ENCODE peak calls at places on chromosomes 12 and 14, in five cellular contexts. J is PC-9, I is fibroblast of lung, R is HCT116, B is GM23248. A is an unnamed sample.

GRCh38 chr14:76687611-76688372 is 73.5 kb upstream of the VASH1 start:
- DNase-seq in J (no peak), I (peak; percentile 54), R (no peak), B (no peak), A (no peak)

GRCh38 chr14:90837355-90837754 is 21.1 kb upstream of the TTC7B start:
- DNase-seq in J (no peak), I (peak; percentile 56), R (no peak), B (peak; percentile 54), A (no peak)

GRCh38 chr12:88520436-88520820 is 59.8 kb downstream of the KITLG start:
- DNase-seq in J (no peak), I (peak; percentile 58), R (no peak), B (no peak), A (no peak)

GRCh38 chr12:113138826-113139225 is 3.3 kb upstream of the RASAL1 start:
- DNase-seq in J (no peak), I (no peak), R (no peak), B (no peak), A (no peak)

GRCh38 chr14:90805662-90806548 is 10.3 kb downstream of the TTC7B start:
- DNase-seq in J (no peak), I (peak; percentile 42), R (no peak), B (peak; percentile 69), A (no peak)

GRCh38 chr12:124716208-124717141 is 147.2 kb downstream of the SCARB1 start:
- DNase-seq in J (no peak), I (no peak), R (no peak), B (no peak), A (no peak)

GRCh38 chr12:13631873-13632272 is 349.5 kb downstream of the GRIN2B start:
- DNase-seq in J (no peak), I (no peak), R (no peak), B (no peak), A (no peak)

GRCh38 chr14:97820781-97821180 is 1023.6 kb downstream of the VRK1 start:
- DNase-seq in J (no peak), I (no peak), R (no peak), B (no peak), A (no peak)

GRCh38 chr12:96520767-96521166 is 31.4 kb downstream of the CFAP54 start:
- DNase-seq in J (no peak), I (peak; percentile 29), R (no peak), B (no peak), A (no peak)

GRCh38 chr12:66074561-66074960 is 56.0 kb downstream of the LLPH start:
- DNase-seq in J (no peak), I (peak; percentile 65), R (no peak), B (peak; percentile 11), A (no peak)

GRCh38 chr14:103247169-103247606 is 86.8 kb upstream of the EIF5 start:
- DNase-seq in J (no peak), I (no peak), R (no peak), B (no peak), A (no peak)

GRCh38 chr12:78034025-78034424 is 203.3 kb downstream of the NAV3 start:
- DNase-seq in J (no peak), I (peak; percentile 19), R (no peak), B (peak; percentile 59), A (no peak)

GRCh38 chr14:33685698-33686097 is 265.2 kb downstream of the EGLN3 start:
- DNase-seq in J (no peak), I (no peak), R (no peak), B (no peak), A (no peak)

GRCh38 chr12:31322651-31323248 is 3.2 kb downstream of the SINHCAF start:
- DNase-seq in J (peak; percentile 71), I (peak; percentile 78), R (no peak), B (peak; percentile 21), A (no peak)

GRCh38 chr12:96906849-96907664 is at the start of gene NEDD1:
- DNase-seq in J (peak; percentile 60), I (peak; percentile 76), R (peak; percentile 45), B (peak; percentile 87), A (no peak)

GRCh38 chr14:68884031-68885030 is 91.5 kb upstream of the ZFP36L1 start:
- DNase-seq in J (no peak), I (peak; percentile 95), R (peak; percentile 15), B (peak; percentile 99), A (no peak)

GRCh38 chr12:104589215-104589614 is 132.5 kb downstream of the CHST11 start:
- DNase-seq in J (no peak), I (no peak), R (no peak), B (no peak), A (no peak)

GRCh38 chr14:78022059-78022458 is 148.1 kb upstream of the NRXN3 start:
- DNase-seq in J (peak; percentile 66), I (peak; percentile 58), R (peak; percentile 67), B (peak; percentile 78), A (peak; percentile 18)

GRCh38 chr12:116675339-116676107 is 62.3 kb downstream of the SPRING1 start:
- DNase-seq in J (no peak), I (no peak), R (no peak), B (no peak), A (no peak)

GRCh38 chr12:4910502-4911315 is 1.0 kb downstream of the KCNA1 start:
- DNase-seq in J (no peak), I (no peak), R (no peak), B (peak; percentile 26), A (no peak)

GRCh38 chr12:1108276-1108675 is 117.3 kb downstream of the ERC1 start:
- DNase-seq in J (no peak), I (no peak), R (no peak), B (no peak), A (no peak)

GRCh38 chr14:63972323-63972932 is 119.6 kb downstream of the SYNE2 start:
- DNase-seq in J (no peak), I (no peak), R (no peak), B (no peak), A (no peak)

GRCh38 chr14:74502236-74503019 is 8.9 kb downstream of the ISCA2 start:
- DNase-seq in J (no peak), I (peak; percentile 39), R (no peak), B (peak; percentile 53), A (no peak)

GRCh38 chr12:68784015-68784414 is 24.0 kb upstream of the MDM2 start:
- DNase-seq in J (no peak), I (peak; percentile 27), R (no peak), B (no peak), A (no peak)
- H3K9me3 ChIP-seq in J (no peaks in the 10 kb centered on the region), I (no peaks in the 10 kb centered on the region), R (no peaks in the 10 kb centered on the region), B (no peaks in the 10 kb centered on the region), A (no peaks in the 10 kb centered on the region)

GRCh38 chr14:53954551-53955233 is 1.9 kb downstream of the BMP4 start:
- DNase-seq in J (no peak), I (peak; percentile 45), R (no peak), B (peak; percentile 46), A (no peak)

GRCh38 chr14:53955234-53955556 is 1.4 kb downstream of the BMP4 start:
- DNase-seq in J (no peak), I (no peak), R (no peak), B (no peak), A (no peak)

GRCh38 chr14:53953002-53953827 is 3.4 kb downstream of the BMP4 start:
- DNase-seq in J (peak; percentile 40), I (peak; percentile 80), R (no peak), B (peak; percentile 58), A (no peak)

GRCh38 chr14:53952533-53952932 is 4.1 kb downstream of the BMP4 start:
- DNase-seq in J (no peak), I (no peak), R (no peak), B (no peak), A (no peak)

DNA sequence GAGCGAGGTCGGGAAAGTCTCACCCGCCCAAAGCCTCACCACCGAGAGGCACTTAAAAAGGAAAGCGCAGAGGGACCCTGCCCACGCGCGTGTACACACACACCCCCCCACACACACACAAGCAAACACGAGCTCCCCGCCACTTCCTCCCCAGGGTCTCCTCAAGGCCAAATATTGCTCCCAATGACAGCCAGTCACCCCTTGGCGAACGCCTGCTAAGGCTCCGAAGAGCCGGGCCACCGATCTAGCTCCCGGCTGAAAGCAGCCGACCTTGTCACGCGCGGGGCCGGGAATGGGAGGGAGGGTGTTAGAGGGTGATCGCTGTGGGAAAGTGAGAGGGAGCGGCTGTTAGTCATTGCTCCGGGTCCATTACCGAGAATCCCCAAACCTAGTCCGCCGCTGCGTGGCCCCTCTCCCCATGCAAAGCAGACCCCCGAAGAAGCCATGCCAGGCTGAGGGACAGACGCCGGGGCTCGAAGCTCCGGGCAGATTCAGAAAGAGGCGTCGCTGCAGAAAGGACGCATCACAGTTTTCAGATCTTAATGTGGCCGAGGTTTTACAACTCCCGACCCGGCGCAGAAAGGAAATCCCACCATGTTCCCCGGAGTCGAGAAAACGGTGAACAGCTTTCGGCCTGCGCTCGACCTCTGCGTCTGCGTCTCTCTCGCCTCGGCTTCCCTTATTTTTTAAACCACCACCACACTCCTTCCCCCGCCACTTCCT is 2.6 kb downstream of the BMP4 start:
- DNase-seq in J (peak; percentile 35), I (peak; percentile 50), R (no peak), B (peak; percentile 66), A (no peak)
- TF ChIP-seq EZH2 in J (no peak), I (no peak), R (no peak), B (peak; percentile 93), A (peak; percentile 26)

GRCh38 chr12:20368653-20369163 is 371 bp downstream of the PDE3A start:
- DNase-seq in J (no peak), I (peak; percentile 60), R (no peak), B (peak; percentile 63), A (no peak)
- H3K4me3 ChIP-seq in J (no peak overlapping the region), I (peak overlapping the region; percentile 67), R (peak overlapping the region; percentile 62), B (peak overlapping the region; percentile 87), A (peak overlapping the region; percentile 89)

GRCh38 chr12:76523408-76523807 is 36.2 kb downstream of the OSBPL8 start:
- DNase-seq in J (no peak), I (no peak), R (no peak), B (no peak), A (no peak)

GRCh38 chr12:76518699-76519098 is 40.9 kb downstream of the OSBPL8 start:
- DNase-seq in J (no peak), I (no peak), R (no peak), B (no peak), A (no peak)

GRCh38 chr12:76515271-76515670 is 44.3 kb downstream of the OSBPL8 start:
- DNase-seq in J (no peak), I (no peak), R (no peak), B (no peak), A (no peak)

GRCh38 chr12:76520348-76520747 is 39.2 kb downstream of the OSBPL8 start:
- DNase-seq in J (no peak), I (no peak), R (no peak), B (no peak), A (no peak)

DNA sequence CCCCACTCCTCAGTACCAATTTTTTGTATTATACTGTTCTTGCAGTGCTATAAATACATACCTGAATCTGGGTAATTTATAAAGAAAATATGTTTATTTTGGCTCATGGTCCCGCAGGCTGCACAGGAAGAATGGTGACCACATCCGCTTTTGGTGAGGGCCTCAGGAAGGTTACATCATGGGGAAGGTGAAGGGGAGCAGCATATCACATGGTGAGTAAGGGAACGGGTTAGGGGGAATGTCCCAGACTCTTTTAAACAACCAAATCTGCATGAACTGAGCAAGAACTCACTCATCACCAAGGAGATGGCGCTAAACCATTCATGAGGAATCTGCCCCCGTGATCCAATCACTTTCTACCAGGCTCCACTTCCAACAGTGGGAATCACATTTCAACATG is 40.0 kb downstream of the OSBPL8 start:
- DNase-seq in J (no peak), I (peak; percentile 82), R (no peak), B (no peak), A (no peak)
- H3K9me3 ChIP-seq in J (peaks cover 3% of the 10 kb centered on the region), I (no peaks in the 10 kb centered on the region), R (no peaks in the 10 kb centered on the region), B (no peaks in the 10 kb centered on the region), A (no peaks in the 10 kb centered on the region)

A was measured in SK-N-MC.